ENCODE peak calls at places on chromosomes 1 and 21, in seven cellular contexts. One of them, this sample, is unnamed.

GRCh38 chr1:66752000-66752592 is at the start of gene DYNLT5:
- DNase-seq in GM04504: no peak
- DNase-seq in stimulated activated CD4-positive, alpha-beta T cell treated with anti-CD3 and anti-CD28 coated beads, Interleukin-15, amount 100 ng/mL, for 24 hours: peak; percentile 34
- DNase-seq in left lung: peak; percentile 67
- DNase-seq in Panc1: no peak
- DNase-seq in uterus: peak; percentile 26
- DNase-seq in posterior vena cava: peak; percentile 91
- DNase-seq in this sample: no peak

GRCh38 chr1:175493321-175493998 is 249.9 kb downstream of the TNR start:
- DNase-seq in GM04504: no peak
- DNase-seq in stimulated activated CD4-positive, alpha-beta T cell treated with anti-CD3 and anti-CD28 coated beads, Interleukin-15, amount 100 ng/mL, for 24 hours: no peak
- DNase-seq in left lung: no peak
- DNase-seq in Panc1: no peak
- DNase-seq in uterus: no peak
- DNase-seq in posterior vena cava: no peak
- DNase-seq in this sample: no peak

GRCh38 chr1:117077267-117077666 is 17.1 kb downstream of the TTF2 start:
- DNase-seq in GM04504: peak; percentile 69
- DNase-seq in stimulated activated CD4-positive, alpha-beta T cell treated with anti-CD3 and anti-CD28 coated beads, Interleukin-15, amount 100 ng/mL, for 24 hours: peak; percentile 65
- DNase-seq in left lung: no peak
- DNase-seq in Panc1: peak; percentile 72
- DNase-seq in uterus: no peak
- DNase-seq in posterior vena cava: no peak
- DNase-seq in this sample: peak; percentile 48

GRCh38 chr1:186681136-186681535 is 913 bp upstream of the PTGS2 start:
- DNase-seq in GM04504: no peak
- DNase-seq in stimulated activated CD4-positive, alpha-beta T cell treated with anti-CD3 and anti-CD28 coated beads, Interleukin-15, amount 100 ng/mL, for 24 hours: no peak
- DNase-seq in left lung: no peak
- DNase-seq in Panc1: no peak
- DNase-seq in uterus: no peak
- DNase-seq in posterior vena cava: no peak
- DNase-seq in this sample: no peak

GRCh38 chr1:115214098-115214497 is 124.0 kb downstream of the NGF start:
- DNase-seq in GM04504: no peak
- DNase-seq in stimulated activated CD4-positive, alpha-beta T cell treated with anti-CD3 and anti-CD28 coated beads, Interleukin-15, amount 100 ng/mL, for 24 hours: no peak
- DNase-seq in left lung: no peak
- DNase-seq in Panc1: no peak
- DNase-seq in uterus: no peak
- DNase-seq in posterior vena cava: no peak
- DNase-seq in this sample: no peak

GRCh38 chr1:115969509-115969908 is 6.8 kb upstream of the SLC22A15 start:
- DNase-seq in GM04504: no peak
- DNase-seq in stimulated activated CD4-positive, alpha-beta T cell treated with anti-CD3 and anti-CD28 coated beads, Interleukin-15, amount 100 ng/mL, for 24 hours: no peak
- DNase-seq in left lung: no peak
- DNase-seq in Panc1: no peak
- DNase-seq in uterus: no peak
- DNase-seq in posterior vena cava: no peak
- DNase-seq in this sample: peak; percentile 63

GRCh38 chr1:41642922-41643321 is 158.4 kb upstream of the EDN2 start:
- DNase-seq in GM04504: no peak
- DNase-seq in stimulated activated CD4-positive, alpha-beta T cell treated with anti-CD3 and anti-CD28 coated beads, Interleukin-15, amount 100 ng/mL, for 24 hours: no peak
- DNase-seq in left lung: no peak
- DNase-seq in Panc1: no peak
- DNase-seq in uterus: no peak
- DNase-seq in posterior vena cava: no peak
- DNase-seq in this sample: no peak

GRCh38 chr1:85575363-85575995 is 5.1 kb upstream of the CCN1 start:
- DNase-seq in GM04504: no peak
- DNase-seq in stimulated activated CD4-positive, alpha-beta T cell treated with anti-CD3 and anti-CD28 coated beads, Interleukin-15, amount 100 ng/mL, for 24 hours: no peak
- DNase-seq in left lung: no peak
- DNase-seq in Panc1: no peak
- DNase-seq in uterus: no peak
- DNase-seq in posterior vena cava: no peak
- DNase-seq in this sample: no peak

GRCh38 chr1:194658090-194658439 is 1471.7 kb upstream of the B3GALT2 start:
- DNase-seq in GM04504: no peak
- DNase-seq in stimulated activated CD4-positive, alpha-beta T cell treated with anti-CD3 and anti-CD28 coated beads, Interleukin-15, amount 100 ng/mL, for 24 hours: no peak
- DNase-seq in left lung: no peak
- DNase-seq in Panc1: peak; percentile 2
- DNase-seq in uterus: no peak
- DNase-seq in posterior vena cava: no peak
- DNase-seq in this sample: peak; percentile 42

GRCh38 chr1:109894823-109895719 is 15.6 kb upstream of the CSF1 start:
- DNase-seq in GM04504: no peak
- DNase-seq in stimulated activated CD4-positive, alpha-beta T cell treated with anti-CD3 and anti-CD28 coated beads, Interleukin-15, amount 100 ng/mL, for 24 hours: no peak
- DNase-seq in left lung: no peak
- DNase-seq in Panc1: no peak
- DNase-seq in uterus: no peak
- DNase-seq in posterior vena cava: no peak
- DNase-seq in this sample: no peak

GRCh38 chr1:23098463-23099170 is 70.0 kb downstream of the LUZP1 start:
- DNase-seq in GM04504: peak; percentile 53
- DNase-seq in stimulated activated CD4-positive, alpha-beta T cell treated with anti-CD3 and anti-CD28 coated beads, Interleukin-15, amount 100 ng/mL, for 24 hours: peak; percentile 62
- DNase-seq in left lung: no peak
- DNase-seq in Panc1: peak; percentile 80
- DNase-seq in uterus: peak; percentile 58
- DNase-seq in posterior vena cava: no peak
- DNase-seq in this sample: peak; percentile 65

GRCh38 chr21:45822429-45823099 is 159.0 kb upstream of the COL6A1 start:
- DNase-seq in GM04504: no peak
- DNase-seq in stimulated activated CD4-positive, alpha-beta T cell treated with anti-CD3 and anti-CD28 coated beads, Interleukin-15, amount 100 ng/mL, for 24 hours: no peak
- DNase-seq in left lung: no peak
- DNase-seq in Panc1: no peak
- DNase-seq in uterus: no peak
- DNase-seq in posterior vena cava: peak; percentile 74
- DNase-seq in this sample: no peak

GRCh38 chr1:12339410-12339809 is 109.6 kb downstream of the VPS13D start:
- DNase-seq in GM04504: no peak
- DNase-seq in stimulated activated CD4-positive, alpha-beta T cell treated with anti-CD3 and anti-CD28 coated beads, Interleukin-15, amount 100 ng/mL, for 24 hours: no peak
- DNase-seq in left lung: no peak
- DNase-seq in Panc1: no peak
- DNase-seq in uterus: no peak
- DNase-seq in posterior vena cava: no peak
- DNase-seq in this sample: no peak

This sample was measured in HCT116.